ENCODE peak calls at places on chromosomes 7 and 10, in six cellular contexts. J is IMR-90, P is neuronal stem cell, Z is H1, O is H9, S is trophoblast cell. F is an unnamed sample. For H3K4me1, the result is how much of the 10 kb centered on the place peaks cover.

GRCh38 chr7:79227035-79227434 is 226.4 kb downstream of the MAGI2 start:
- DNase-seq in Z (no peak), O (no peak), P (no peak), J (peak), S (no peak), F (peak)

GRCh38 chr7:17991866-17992648 is 35.6 kb downstream of the PRPS1L1 start:
- DNase-seq in J (no peak), S (peak), P (no peak), O (peak), Z (peak), F (no peak)

GRCh38 chr7:105141068-105141467 is 127.1 kb downstream of the KMT2E start:
- DNase-seq in S (no peak), O (peak), P (peak), J (peak), Z (no peak), F (peak)

GRCh38 chr7:64628192-64628591 is 37.7 kb upstream of the ZNF107 start:
- DNase-seq in Z (no peak), P (no peak), O (no peak), S (peak), J (no peak), F (no peak)

GRCh38 chr7:79495544-79496272 is 42.2 kb upstream of the MAGI2 start:
- DNase-seq in O (no peak), P (no peak), J (peak), Z (no peak), S (peak), F (peak)

GRCh38 chr7:114048386-114049235 is 129.8 kb upstream of the PPP1R3A start:
- DNase-seq in S (peak), O (no peak), Z (no peak), P (no peak), J (peak), F (peak)

GRCh38 chr10:50552771-50553535 is 70.8 kb downstream of the SGMS1 start:
- DNase-seq in O (no peak), P (no peak), S (no peak), Z (no peak), J (peak), F (peak)

GRCh38 chr7:151204383-151205032 is 5.8 kb downstream of the H2BK1 start:
- DNase-seq in Z (no peak), J (no peak), O (no peak), P (no peak), S (peak), F (no peak)

GRCh38 chr10:91883549-91884542 is 25.4 kb downstream of the FGFBP3 start:
- DNase-seq in J (peak), Z (no peak), P (peak), O (peak), S (peak), F (peak)

GRCh38 chr10:21953585-21954057 is 49.9 kb downstream of the DNAJC1 start:
- DNase-seq in O (no peak), S (peak), P (no peak), Z (no peak), J (peak), F (peak)

GRCh38 chr7:821688-822087 is 10.6 kb upstream of the SUN1 start:
- DNase-seq in P (no peak), O (no peak), J (no peak), Z (no peak), S (no peak), F (no peak)

GRCh38 chr7:28020302-28020940 is 160.2 kb downstream of the JAZF1 start:
- DNase-seq in O (peak), Z (peak), S (peak), J (peak), P (peak), F (peak)

GRCh38 chr7:135197343-135197742 is 14.0 kb downstream of the WDR91 start:
- DNase-seq in O (no peak), P (no peak), Z (no peak), J (no peak), S (no peak), F (no peak)

GRCh38 chr10:119199231-119199992 is 8.0 kb upstream of the GRK5 start:
- DNase-seq in O (peak), P (no peak), J (peak), S (peak), Z (peak), F (peak)

DNA sequence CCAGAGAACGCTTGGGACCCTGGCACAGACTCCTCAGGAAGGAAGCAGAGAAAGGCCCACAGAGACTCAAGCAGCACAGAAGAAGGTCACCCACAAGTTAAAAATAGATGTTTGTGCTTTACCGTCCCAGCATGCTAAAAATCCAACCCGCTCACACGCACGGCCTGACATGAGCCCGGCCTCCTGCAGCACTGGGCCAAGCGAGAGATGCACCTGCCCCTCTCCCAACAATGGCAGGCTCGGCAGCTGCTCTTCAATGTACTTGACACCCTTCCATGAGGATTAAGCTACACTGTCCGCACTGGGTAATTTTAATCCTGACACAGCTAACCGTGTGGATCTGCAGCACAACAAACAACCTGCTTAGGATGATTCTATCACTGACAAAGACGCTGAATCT is 9.3 kb downstream of the DIP2C start:
- DNase-seq in O (no peak), Z (no peak), S (no peak), P (no peak), J (no peak), F (no peak)
- H3K4me1 ChIP-seq in O (under half), Z (under half), S (under half), P (under half), J (under half), F (under half)

GRCh38 chr7:111556977-111557376 is 5.3 kb downstream of the IMMP2L start:
- DNase-seq in Z (no peak), O (no peak), J (no peak), S (no peak), P (no peak), F (no peak)
- H3K14ac ChIP-seq in Z (no peak), O (no peak), J (no peak), S (no peak), P (no peak), F (no peak)

GRCh38 chr7:1863091-1863900 is 193.2 kb downstream of the ELFN1 start:
- DNase-seq in O (no peak), S (no peak), J (no peak), P (no peak), Z (no peak), F (no peak)
- H3K23ac ChIP-seq in O (no peak), S (no peak), J (no peak), P (peak), Z (no peak), F (no peak)

GRCh38 chr10:62761115-62761514 is 43.4 kb upstream of the ADO start:
- DNase-seq in S (no peak), Z (no peak), P (no peak), O (no peak), J (no peak), F (no peak)
- H3K4me1 ChIP-seq in S (under half), Z (under half), P (under half), O (under half), J (under half), F (under half)

GRCh38 chr10:45410807-45411606 is 37.0 kb downstream of the ALOX5 start:
- DNase-seq in S (peak), Z (no peak), J (no peak), P (no peak), O (no peak), F (peak)

GRCh38 chr10:45408421-45409319 is 34.7 kb downstream of the ALOX5 start:
- DNase-seq in J (no peak), Z (no peak), S (no peak), O (no peak), P (no peak), F (no peak)

GRCh38 chr10:45411607-45411940 is 37.6 kb downstream of the ALOX5 start:
- DNase-seq in O (no peak), J (no peak), P (no peak), Z (no peak), S (no peak), F (no peak)

GRCh38 chr10:45410489-45410806 is 36.4 kb downstream of the ALOX5 start:
- DNase-seq in S (no peak), Z (no peak), J (no peak), O (no peak), P (no peak), F (no peak)

GRCh38 chr10:45409782-45410181 is 35.8 kb downstream of the ALOX5 start:
- DNase-seq in O (no peak), Z (no peak), P (no peak), S (no peak), J (no peak), F (no peak)
- H3K14ac ChIP-seq in O (no peak), Z (no peak), P (no peak), S (no peak), J (no peak), F (no peak)

DNA sequence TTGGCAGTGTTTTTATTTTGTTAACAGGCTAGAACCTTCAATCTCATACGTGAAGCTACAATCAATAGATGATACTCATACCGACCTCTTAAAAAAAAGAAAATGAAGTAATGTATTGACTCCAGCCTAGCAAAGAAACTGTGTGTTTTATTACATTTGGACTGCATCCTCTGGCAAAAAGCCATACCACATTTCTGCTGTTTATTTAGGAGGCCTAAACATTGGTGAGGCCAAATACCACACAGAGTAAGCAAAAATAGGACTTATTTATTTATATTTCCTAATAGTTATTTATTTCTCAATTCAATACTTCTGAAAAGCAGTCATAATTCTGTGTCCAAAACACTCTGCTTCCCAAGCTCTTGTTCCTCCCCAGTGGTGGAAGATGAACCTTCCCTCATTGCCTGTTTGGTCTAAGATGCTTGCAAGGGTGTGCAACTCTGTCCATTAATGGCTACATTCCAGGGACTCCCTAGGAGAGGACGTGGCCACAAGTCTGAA is 398.8 kb upstream of the KLF6 start:
- DNase-seq in J (peak), Z (no peak), S (no peak), P (no peak), O (no peak), F (peak)
- H3K23ac ChIP-seq in J (no peak), Z (no peak), S (no peak), P (no peak), O (no peak), F (no peak)

F was measured in mesenchymal stem cell.